ENCODE peak calls at places on chromosomes 2 and 18, in four cellular contexts. K, R, J and T are unnamed samples.

GRCh38 chr2:174333017-174333501 is 1.7 kb upstream of the SP9 start:
- DNase-seq in K (no peak), R (no peak), J (no peak), T (no peak)

GRCh38 chr18:58584219-58585127 is 44.4 kb downstream of the ALPK2 start:
- DNase-seq in K (no peak), J (peak), R (no peak), T (no peak)

GRCh38 chr2:128557841-128558241 is 239.2 kb upstream of the HS6ST1 start:
- DNase-seq in K (no peak), R (no peak), J (no peak), T (no peak)

GRCh38 chr2:219109468-219109867 is 48.7 kb upstream of the IHH start:
- DNase-seq in J (peak), K (peak), R (no peak), T (no peak)

GRCh38 chr18:48992791-48993555 is 42.2 kb upstream of the SMAD7 start:
- DNase-seq in J (no peak), K (no peak), R (no peak), T (no peak)

GRCh38 chr2:30252723-30253688 is 21.7 kb downstream of the LBH start:
- DNase-seq in K (no peak), R (no peak), J (no peak), T (peak)

GRCh38 chr18:77544792-77545191 is 295.1 kb downstream of the GALR1 start:
- DNase-seq in R (no peak), K (no peak), J (no peak), T (no peak)

GRCh38 chr2:45134014-45134413 is 124.8 kb upstream of the SIX2 start:
- DNase-seq in J (no peak), R (no peak), K (no peak), T (no peak)

GRCh38 chr2:96685592-96686459 is 43.3 kb downstream of the FER1L5 start:
- DNase-seq in J (no peak), R (no peak), K (no peak), T (peak)

GRCh38 chr2:12391097-12391496 is 325.6 kb upstream of the TRIB2 start:
- DNase-seq in J (no peak), K (no peak), R (no peak), T (no peak)

GRCh38 chr2:84958135-84959044 is 12.6 kb upstream of the KCMF1 start:
- DNase-seq in J (peak), K (no peak), R (no peak), T (no peak)

GRCh38 chr18:371616-371998 is 103.8 kb upstream of the THOC1 start:
- DNase-seq in J (no peak), K (no peak), R (no peak), T (no peak)

GRCh38 chr18:12659904-12660605 is 2.1 kb upstream of the SPIRE1 start:
- DNase-seq in K (no peak), J (no peak), R (no peak), T (no peak)

GRCh38 chr18:34511879-34512278 is 198.2 kb upstream of the DTNA start:
- DNase-seq in K (no peak), R (no peak), J (no peak), T (no peak)